ENCODE peak calls at places on chromosome 18, in seven cellular contexts. One of them, this sample, is unnamed. For H3K4me1 and H3K36me3, the result is how much of the 10 kb centered on the place peaks cover.

GRCh38 chr18:63082661-63083531 is 236.7 kb downstream of the BCL2 start:
- DNase-seq in spleen: no peak
- DNase-seq in breast epithelium: no peak
- DNase-seq in SK-N-SH: no peak
- DNase-seq in naive thymus-derived CD4-positive, alpha-beta T cell: no peak
- DNase-seq in aorta: no peak
- DNase-seq in stomach: no peak
- DNase-seq in this sample: no peak

GRCh38 chr18:61471832-61472406 is 138.7 kb downstream of the CDH20 start:
- DNase-seq in spleen: no peak
- DNase-seq in breast epithelium: no peak
- DNase-seq in SK-N-SH: no peak
- DNase-seq in naive thymus-derived CD4-positive, alpha-beta T cell: no peak
- DNase-seq in aorta: no peak
- DNase-seq in stomach: no peak
- DNase-seq in this sample: no peak

GRCh38 chr18:74234326-74235171 is 57.2 kb downstream of the CYB5A start:
- DNase-seq in spleen: no peak
- DNase-seq in breast epithelium: no peak
- DNase-seq in SK-N-SH: no peak
- DNase-seq in naive thymus-derived CD4-positive, alpha-beta T cell: no peak
- DNase-seq in aorta: no peak
- DNase-seq in stomach: peak
- DNase-seq in this sample: no peak

GRCh38 chr18:3345885-3346284 is 84.0 kb downstream of the MYL12B start:
- DNase-seq in spleen: no peak
- DNase-seq in breast epithelium: peak
- DNase-seq in SK-N-SH: no peak
- DNase-seq in naive thymus-derived CD4-positive, alpha-beta T cell: no peak
- DNase-seq in aorta: no peak
- DNase-seq in stomach: no peak
- DNase-seq in this sample: no peak

GRCh38 chr18:23689031-23689615 is at the start of gene LAMA3:
- DNase-seq in spleen: peak
- DNase-seq in breast epithelium: peak
- DNase-seq in SK-N-SH: peak
- DNase-seq in naive thymus-derived CD4-positive, alpha-beta T cell: peak
- DNase-seq in aorta: peak
- DNase-seq in stomach: peak
- DNase-seq in this sample: peak

GRCh38 chr18:30177056-30177455 is 865.5 kb downstream of the DSC3 start:
- DNase-seq in spleen: no peak
- DNase-seq in breast epithelium: no peak
- DNase-seq in SK-N-SH: no peak
- DNase-seq in naive thymus-derived CD4-positive, alpha-beta T cell: no peak
- DNase-seq in aorta: no peak
- DNase-seq in stomach: no peak
- DNase-seq in this sample: no peak

GRCh38 chr18:62832282-62832681 is 116.9 kb downstream of the PHLPP1 start:
- DNase-seq in spleen: no peak
- DNase-seq in breast epithelium: no peak
- DNase-seq in SK-N-SH: peak
- DNase-seq in naive thymus-derived CD4-positive, alpha-beta T cell: no peak
- DNase-seq in aorta: no peak
- DNase-seq in stomach: no peak
- DNase-seq in this sample: no peak

GRCh38 chr18:73458186-73458964 is 590.6 kb upstream of the NETO1 start:
- DNase-seq in spleen: no peak
- DNase-seq in breast epithelium: no peak
- DNase-seq in SK-N-SH: no peak
- DNase-seq in naive thymus-derived CD4-positive, alpha-beta T cell: no peak
- DNase-seq in aorta: no peak
- DNase-seq in stomach: no peak
- DNase-seq in this sample: no peak

GRCh38 chr18:37537868-37538525 is 27.6 kb downstream of the CELF4 start:
- DNase-seq in spleen: peak
- DNase-seq in breast epithelium: peak
- DNase-seq in SK-N-SH: peak
- DNase-seq in naive thymus-derived CD4-positive, alpha-beta T cell: no peak
- DNase-seq in aorta: peak
- DNase-seq in stomach: peak
- DNase-seq in this sample: peak

GRCh38 chr18:21109936-21110666 is 1.5 kb downstream of the ROCK1 start:
- DNase-seq in spleen: no peak
- DNase-seq in breast epithelium: no peak
- DNase-seq in SK-N-SH: no peak
- DNase-seq in naive thymus-derived CD4-positive, alpha-beta T cell: no peak
- DNase-seq in aorta: no peak
- DNase-seq in stomach: no peak
- DNase-seq in this sample: no peak
- H3K4me1 ChIP-seq in spleen: half or more
- H3K4me1 ChIP-seq in breast epithelium: under half
- H3K4me1 ChIP-seq in SK-N-SH: under half
- H3K4me1 ChIP-seq in naive thymus-derived CD4-positive, alpha-beta T cell: under half
- H3K4me1 ChIP-seq in aorta: under half
- H3K4me1 ChIP-seq in stomach: under half
- H3K4me1 ChIP-seq in this sample: half or more

GRCh38 chr18:44241041-44241440 is 439.6 kb upstream of the SETBP1 start:
- DNase-seq in spleen: no peak
- DNase-seq in breast epithelium: no peak
- DNase-seq in SK-N-SH: no peak
- DNase-seq in naive thymus-derived CD4-positive, alpha-beta T cell: no peak
- DNase-seq in aorta: no peak
- DNase-seq in stomach: no peak
- DNase-seq in this sample: no peak
- H3K36me3 ChIP-seq in spleen: under half
- H3K36me3 ChIP-seq in breast epithelium: under half
- H3K36me3 ChIP-seq in SK-N-SH: under half
- H3K36me3 ChIP-seq in naive thymus-derived CD4-positive, alpha-beta T cell: under half
- H3K36me3 ChIP-seq in aorta: under half
- H3K36me3 ChIP-seq in stomach: under half
- H3K36me3 ChIP-seq in this sample: under half

GRCh38 chr18:12880532-12880892 is 3.5 kb downstream of the PTPN2 start:
- DNase-seq in spleen: no peak
- DNase-seq in breast epithelium: no peak
- DNase-seq in SK-N-SH: no peak
- DNase-seq in naive thymus-derived CD4-positive, alpha-beta T cell: no peak
- DNase-seq in aorta: no peak
- DNase-seq in stomach: no peak
- DNase-seq in this sample: no peak
- H3K4me1 ChIP-seq in spleen: half or more
- H3K4me1 ChIP-seq in breast epithelium: under half
- H3K4me1 ChIP-seq in SK-N-SH: under half
- H3K4me1 ChIP-seq in naive thymus-derived CD4-positive, alpha-beta T cell: under half
- H3K4me1 ChIP-seq in aorta: under half
- H3K4me1 ChIP-seq in stomach: under half
- H3K4me1 ChIP-seq in this sample: half or more

GRCh38 chr18:48742304-48742703 is 203.5 kb downstream of the CTIF start:
- DNase-seq in spleen: no peak
- DNase-seq in breast epithelium: no peak
- DNase-seq in SK-N-SH: no peak
- DNase-seq in naive thymus-derived CD4-positive, alpha-beta T cell: no peak
- DNase-seq in aorta: no peak
- DNase-seq in stomach: no peak
- DNase-seq in this sample: no peak
- H3K36me3 ChIP-seq in spleen: under half
- H3K36me3 ChIP-seq in breast epithelium: under half
- H3K36me3 ChIP-seq in SK-N-SH: under half
- H3K36me3 ChIP-seq in naive thymus-derived CD4-positive, alpha-beta T cell: under half
- H3K36me3 ChIP-seq in aorta: under half
- H3K36me3 ChIP-seq in stomach: under half
- H3K36me3 ChIP-seq in this sample: under half

GRCh38 chr18:72342933-72343332 is 201.2 kb downstream of the CBLN2 start:
- DNase-seq in spleen: no peak
- DNase-seq in breast epithelium: no peak
- DNase-seq in SK-N-SH: no peak
- DNase-seq in naive thymus-derived CD4-positive, alpha-beta T cell: no peak
- DNase-seq in aorta: no peak
- DNase-seq in stomach: no peak
- DNase-seq in this sample: no peak
- H3K4me1 ChIP-seq in spleen: under half
- H3K4me1 ChIP-seq in breast epithelium: under half
- H3K4me1 ChIP-seq in SK-N-SH: under half
- H3K4me1 ChIP-seq in naive thymus-derived CD4-positive, alpha-beta T cell: under half
- H3K4me1 ChIP-seq in aorta: under half
- H3K4me1 ChIP-seq in stomach: under half
- H3K4me1 ChIP-seq in this sample: under half

GRCh38 chr18:245282-245847 is 22.5 kb downstream of the THOC1 start:
- DNase-seq in spleen: no peak
- DNase-seq in breast epithelium: no peak
- DNase-seq in SK-N-SH: no peak
- DNase-seq in naive thymus-derived CD4-positive, alpha-beta T cell: no peak
- DNase-seq in aorta: no peak
- DNase-seq in stomach: no peak
- DNase-seq in this sample: no peak
- H3K36me3 ChIP-seq in spleen: half or more
- H3K36me3 ChIP-seq in breast epithelium: under half
- H3K36me3 ChIP-seq in SK-N-SH: half or more
- H3K36me3 ChIP-seq in naive thymus-derived CD4-positive, alpha-beta T cell: under half
- H3K36me3 ChIP-seq in aorta: under half
- H3K36me3 ChIP-seq in stomach: half or more
- H3K36me3 ChIP-seq in this sample: half or more

GRCh38 chr18:76441002-76441667 is 53.9 kb downstream of the ZNF516 start:
- DNase-seq in spleen: peak
- DNase-seq in breast epithelium: no peak
- DNase-seq in SK-N-SH: no peak
- DNase-seq in naive thymus-derived CD4-positive, alpha-beta T cell: no peak
- DNase-seq in aorta: no peak
- DNase-seq in stomach: no peak
- DNase-seq in this sample: no peak
- H3K4me1 ChIP-seq in spleen: under half
- H3K4me1 ChIP-seq in breast epithelium: under half
- H3K4me1 ChIP-seq in SK-N-SH: under half
- H3K4me1 ChIP-seq in naive thymus-derived CD4-positive, alpha-beta T cell: under half
- H3K4me1 ChIP-seq in aorta: under half
- H3K4me1 ChIP-seq in stomach: under half
- H3K4me1 ChIP-seq in this sample: under half

DNA sequence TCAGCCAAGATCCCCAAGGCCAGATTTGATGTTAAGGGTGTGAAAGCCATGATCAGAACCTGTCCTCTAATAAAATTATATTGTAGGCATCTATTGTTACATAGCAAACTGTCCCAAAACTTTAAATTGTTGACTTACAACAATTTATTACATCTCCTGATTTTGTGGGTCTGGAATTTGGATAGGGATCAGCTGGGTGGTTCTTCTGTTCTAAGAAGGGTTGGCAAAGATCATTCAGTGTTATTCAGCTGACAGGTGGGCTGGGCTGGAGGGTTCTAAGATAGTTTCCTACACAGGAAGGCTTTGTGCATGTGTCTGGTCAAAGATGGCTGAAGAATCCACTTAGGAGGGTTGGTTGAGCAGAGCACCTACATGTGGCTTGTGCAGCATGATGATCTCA is 50.0 kb downstream of the SOCS6 start:
- DNase-seq in spleen: no peak
- DNase-seq in breast epithelium: no peak
- DNase-seq in SK-N-SH: no peak
- DNase-seq in naive thymus-derived CD4-positive, alpha-beta T cell: no peak
- DNase-seq in aorta: no peak
- DNase-seq in stomach: no peak
- DNase-seq in this sample: no peak
- H3K36me3 ChIP-seq in spleen: under half
- H3K36me3 ChIP-seq in breast epithelium: under half
- H3K36me3 ChIP-seq in SK-N-SH: under half
- H3K36me3 ChIP-seq in naive thymus-derived CD4-positive, alpha-beta T cell: under half
- H3K36me3 ChIP-seq in aorta: under half
- H3K36me3 ChIP-seq in stomach: under half
- H3K36me3 ChIP-seq in this sample: under half

GRCh38 chr18:6782861-6783260 is 53.3 kb downstream of the ARHGAP28 start:
- DNase-seq in spleen: no peak
- DNase-seq in breast epithelium: no peak
- DNase-seq in SK-N-SH: no peak
- DNase-seq in naive thymus-derived CD4-positive, alpha-beta T cell: no peak
- DNase-seq in aorta: no peak
- DNase-seq in stomach: no peak
- DNase-seq in this sample: no peak
- H3K4me1 ChIP-seq in spleen: under half
- H3K4me1 ChIP-seq in breast epithelium: under half
- H3K4me1 ChIP-seq in SK-N-SH: under half
- H3K4me1 ChIP-seq in naive thymus-derived CD4-positive, alpha-beta T cell: under half
- H3K4me1 ChIP-seq in aorta: under half
- H3K4me1 ChIP-seq in stomach: under half
- H3K4me1 ChIP-seq in this sample: under half

GRCh38 chr18:9263264-9263663 is 71.3 kb upstream of the TWSG1 start:
- DNase-seq in spleen: no peak
- DNase-seq in breast epithelium: no peak
- DNase-seq in SK-N-SH: no peak
- DNase-seq in naive thymus-derived CD4-positive, alpha-beta T cell: no peak
- DNase-seq in aorta: no peak
- DNase-seq in stomach: no peak
- DNase-seq in this sample: no peak

GRCh38 chr18:9260388-9261380 is 73.9 kb upstream of the TWSG1 start:
- DNase-seq in spleen: no peak
- DNase-seq in breast epithelium: no peak
- DNase-seq in SK-N-SH: no peak
- DNase-seq in naive thymus-derived CD4-positive, alpha-beta T cell: no peak
- DNase-seq in aorta: no peak
- DNase-seq in stomach: no peak
- DNase-seq in this sample: no peak

DNA sequence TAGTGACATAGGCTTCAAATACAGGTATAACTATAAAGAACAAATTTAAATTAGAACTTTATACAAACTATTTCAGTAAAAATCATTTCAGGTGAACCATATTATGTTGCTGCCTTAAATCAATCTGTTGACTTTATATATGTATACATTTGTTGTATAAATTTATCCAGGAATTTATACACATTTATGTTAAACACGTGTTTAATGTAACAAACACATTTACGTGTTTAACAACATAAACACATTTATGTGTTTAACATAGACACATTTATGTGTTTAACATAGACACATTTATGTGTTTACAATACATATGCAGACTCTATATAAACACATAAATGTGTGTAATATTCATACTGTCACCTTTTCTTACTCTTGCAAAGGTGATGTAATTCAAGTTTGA is 75.4 kb upstream of the TWSG1 start:
- DNase-seq in spleen: no peak
- DNase-seq in breast epithelium: no peak
- DNase-seq in SK-N-SH: no peak
- DNase-seq in naive thymus-derived CD4-positive, alpha-beta T cell: no peak
- DNase-seq in aorta: no peak
- DNase-seq in stomach: no peak
- DNase-seq in this sample: no peak
- H3K36me3 ChIP-seq in spleen: under half
- H3K36me3 ChIP-seq in breast epithelium: under half
- H3K36me3 ChIP-seq in SK-N-SH: under half
- H3K36me3 ChIP-seq in naive thymus-derived CD4-positive, alpha-beta T cell: under half
- H3K36me3 ChIP-seq in aorta: under half
- H3K36me3 ChIP-seq in stomach: under half
- H3K36me3 ChIP-seq in this sample: under half

This sample was measured in left lung.